ENCODE peak calls at places on chromosomes 6 and 20, in four cellular contexts. F is K562, Z is IMR-90, W is endothelial cell of umbilical vein. J is an unnamed sample. For H3K9me1, the result is how much of the 10 kb centered on the place peaks cover.

GRCh38 chr6:113073611-113074191 is 726.6 kb downstream of the RFPL4B start:
- DNase-seq in F (no peak), W (no peak), Z (peak), J (no peak)

GRCh38 chr6:54010340-54011276 is 100.6 kb upstream of the MLIP start:
- DNase-seq in F (no peak), W (no peak), Z (no peak), J (no peak)

GRCh38 chr6:123036663-123037062 is 40.6 kb downstream of the CLVS2 start:
- DNase-seq in W (no peak), Z (no peak), F (no peak), J (no peak)

GRCh38 chr20:1688886-1689538 is 31.4 kb upstream of the SIRPG start:
- DNase-seq in F (no peak), Z (no peak), W (no peak), J (no peak)

GRCh38 chr6:37635319-37635718 is 62.4 kb downstream of the MDGA1 start:
- DNase-seq in W (no peak), F (no peak), Z (no peak), J (no peak)

GRCh38 chr6:43076093-43076927 is at the start of gene PTK7:
- DNase-seq in F (peak), W (peak), Z (peak), J (no peak)

GRCh38 chr6:56842602-56843475 is 112.1 kb upstream of the BEND6 start:
- DNase-seq in Z (peak), F (no peak), W (peak), J (no peak)

GRCh38 chr6:118886641-118887040 is 7.3 kb upstream of the ASF1A start:
- DNase-seq in W (no peak), Z (no peak), F (no peak), J (no peak)

GRCh38 chr6:17469006-17469972 is 75.9 kb downstream of the CAP2 start:
- DNase-seq in W (peak), Z (no peak), F (no peak), J (no peak)

GRCh38 chr6:15996030-15996429 is 132.9 kb upstream of the MYLIP start:
- DNase-seq in Z (no peak), W (peak), F (peak), J (no peak)

GRCh38 chr6:10529231-10529801 is 8.2 kb downstream of the GCNT2 start:
- DNase-seq in W (no peak), F (no peak), Z (no peak), J (no peak)

GRCh38 chr20:50434653-50435396 is 75.4 kb upstream of the PTPN1 start:
- DNase-seq in Z (peak), W (no peak), F (no peak), J (no peak)

GRCh38 chr6:85459224-85459901 is 9.5 kb downstream of the NT5E start:
- DNase-seq in Z (peak), F (no peak), W (peak), J (no peak)

GRCh38 chr6:93047033-93047432 is 372.3 kb downstream of the EPHA7 start:
- DNase-seq in F (no peak), Z (no peak), W (no peak), J (no peak)

GRCh38 chr20:33832113-33832853 is 21.1 kb downstream of the CHMP4B start:
- DNase-seq in W (peak), Z (peak), F (no peak), J (no peak)

GRCh38 chr6:151784441-151785214 is 22.9 kb upstream of the ESR1 start:
- DNase-seq in W (no peak), F (no peak), Z (no peak), J (no peak)

GRCh38 chr6:38215225-38215624 is 395.7 kb downstream of the ZFAND3 start:
- DNase-seq in F (no peak), Z (no peak), W (no peak), J (no peak)

GRCh38 chr6:149393002-149393679 is 6.9 kb upstream of the SUMO4 start:
- DNase-seq in Z (peak), F (no peak), W (no peak), J (no peak)

GRCh38 chr20:62804021-62804631 is 509 bp upstream of the OGFR start:
- DNase-seq in W (no peak), Z (no peak), F (no peak), J (no peak)
- H3K4me3 ChIP-seq in W (peak), Z (peak), F (peak), J (no peak)

GRCh38 chr20:16262594-16262993 is 310.7 kb downstream of the KIF16B start:
- DNase-seq in W (no peak), Z (no peak), F (no peak), J (no peak)

GRCh38 chr20:16258766-16259165 is 314.5 kb downstream of the KIF16B start:
- DNase-seq in Z (no peak), F (no peak), W (no peak), J (no peak)

GRCh38 chr20:16261733-16262277 is 311.4 kb downstream of the KIF16B start:
- DNase-seq in F (peak), Z (no peak), W (no peak), J (no peak)

GRCh38 chr20:16263582-16263981 is 309.7 kb downstream of the KIF16B start:
- DNase-seq in W (no peak), Z (no peak), F (no peak), J (no peak)

GRCh38 chr20:16260911-16261310 is 312.3 kb downstream of the KIF16B start:
- DNase-seq in W (no peak), F (no peak), Z (no peak), J (no peak)
- H3K9me1 ChIP-seq in W (under half), F (under half), Z (under half), J (under half)

DNA sequence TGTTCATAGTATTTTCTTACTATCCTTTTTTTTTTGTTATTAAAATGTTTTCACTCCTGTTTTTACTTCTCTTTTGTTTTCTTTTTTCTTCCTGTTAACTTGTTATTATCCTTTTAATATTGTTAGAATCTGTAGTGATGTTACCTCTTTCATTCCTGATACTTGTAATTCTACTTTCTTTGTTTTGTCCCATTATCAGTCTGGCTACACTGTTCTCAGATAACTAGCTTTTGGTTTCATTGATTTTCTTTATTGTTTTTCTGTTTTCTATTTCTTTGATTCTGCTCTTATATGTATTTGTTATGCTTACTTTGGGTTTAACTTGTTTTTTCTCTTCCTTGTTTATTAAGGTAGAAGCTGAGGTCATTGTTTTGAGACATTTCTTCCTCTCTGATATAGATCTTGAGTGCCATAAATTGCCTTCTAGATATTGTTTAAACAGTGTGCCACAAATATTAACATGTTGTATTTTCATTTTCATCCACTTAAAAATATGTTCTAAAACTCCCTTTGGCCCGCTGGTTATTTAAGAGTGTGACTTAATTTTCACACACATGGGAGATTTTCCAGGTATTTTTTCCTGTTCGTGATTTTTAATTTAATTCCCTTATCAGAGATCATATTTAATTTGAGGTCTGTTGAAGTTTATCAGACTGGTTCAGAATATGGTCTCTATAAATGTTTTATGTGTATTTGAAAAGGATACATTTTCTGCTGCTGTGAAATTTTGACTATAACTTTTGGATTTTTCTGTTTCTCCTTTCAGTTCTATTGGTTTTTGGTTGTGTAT is 6.7 kb downstream of the XRN2 start:
- DNase-seq in Z (no peak), W (peak), F (no peak), J (no peak)
- H3K4me2 ChIP-seq in Z (no peak), W (peak), F (no peak), J (no peak)

DNA sequence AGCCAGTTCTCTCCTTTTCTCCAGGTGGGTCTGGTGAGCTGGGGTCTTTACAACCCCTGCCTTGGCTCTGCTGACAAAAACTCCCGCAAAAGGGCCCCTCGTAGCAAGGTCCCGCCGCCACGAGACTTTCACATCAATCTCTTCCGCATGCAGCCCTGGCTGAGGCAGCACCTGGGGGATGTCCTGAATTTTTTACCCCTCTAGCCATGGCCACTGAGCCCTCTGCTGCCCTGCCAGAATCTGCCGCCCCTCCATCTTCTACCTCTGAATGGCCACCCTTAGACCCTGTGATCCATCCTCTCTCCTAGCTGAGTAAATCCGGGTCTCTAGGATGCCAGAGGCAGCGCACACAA is 765 bp upstream of the CFB start:
- DNase-seq in W (no peak), F (no peak), Z (no peak), J (no peak)
- H3K4me3 ChIP-seq in W (no peak), F (no peak), Z (no peak), J (peak)

GRCh38 chr6:127923135-127923534 is 22.3 kb upstream of the THEMIS start:
- DNase-seq in W (no peak), F (no peak), Z (no peak), J (no peak)
- H3K9me1 ChIP-seq in W (under half), F (under half), Z (under half), J (under half)

DNA sequence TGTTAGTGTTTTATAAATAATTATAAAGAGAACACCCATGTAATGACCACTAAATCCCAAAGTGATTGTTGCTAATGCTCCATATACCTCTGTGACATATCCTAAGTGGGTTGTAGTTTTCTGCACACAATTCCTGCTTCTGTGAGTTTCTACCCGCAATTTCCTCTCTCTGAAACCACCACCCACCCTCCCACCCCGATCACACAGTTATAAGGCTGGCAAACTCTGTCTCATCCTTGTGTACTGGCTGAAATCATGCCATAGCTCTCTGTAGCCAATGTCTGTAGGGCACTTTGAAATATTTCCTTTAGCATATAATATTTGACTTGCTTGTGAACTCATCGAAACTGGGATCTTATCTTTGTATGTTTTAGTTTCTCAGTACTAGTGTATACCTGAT is 236.6 kb downstream of the PLCB1 start:
- DNase-seq in F (no peak), W (no peak), Z (no peak), J (no peak)
- H3K4me2 ChIP-seq in F (no peak), W (no peak), Z (no peak), J (no peak)

DNA sequence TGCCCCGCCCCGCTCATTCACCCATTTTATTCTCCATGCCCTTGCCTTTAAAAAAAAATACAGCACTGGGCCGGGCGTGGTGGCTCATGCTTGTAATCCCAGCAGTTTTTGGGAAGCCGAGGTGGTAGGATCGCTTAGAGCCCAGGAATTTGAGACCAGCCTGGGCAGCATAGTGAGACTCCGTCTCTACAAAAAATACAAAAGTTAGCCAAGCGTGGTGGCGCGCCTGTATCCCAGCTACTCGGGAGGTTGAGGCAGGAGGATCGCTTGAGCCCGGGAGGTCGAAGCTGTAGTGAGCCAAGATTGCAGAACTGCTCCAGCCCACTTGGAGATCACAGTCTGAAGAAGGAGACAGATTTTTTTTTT is 407 bp upstream of the KIF6 start:
- DNase-seq in F (no peak), Z (no peak), W (no peak), J (no peak)
- H3K4me3 ChIP-seq in F (peak), Z (peak), W (no peak), J (peak)

GRCh38 chr20:12079490-12079889 is 161.8 kb downstream of the BTBD3 start:
- DNase-seq in W (no peak), F (no peak), Z (no peak), J (no peak)
- H3K9me1 ChIP-seq in W (under half), F (under half), Z (under half), J (under half)

J was measured in keratinocyte.